ENCODE peak calls at places on chromosomes 12 and 14, in four cellular contexts. W is neural progenitor cell, K is sigmoid colon, P is K562. Y is an unnamed sample.

GRCh38 chr12:127175361-127175760 is 1091.6 kb upstream of the TMEM132C start:
- DNase-seq in P (no peak), W (no peak), K (no peak), Y (no peak)

GRCh38 chr14:68576496-68577244 is 216.2 kb downstream of the ZFP36L1 start:
- DNase-seq in K (no peak), P (peak; percentile 27), W (no peak), Y (no peak)

GRCh38 chr14:69043007-69043444 is 63.9 kb upstream of the ACTN1 start:
- DNase-seq in W (no peak), P (no peak), K (no peak), Y (no peak)

GRCh38 chr14:105880616-105881015 is 354.2 kb downstream of the TMEM121 start:
- DNase-seq in P (no peak), W (no peak), K (peak; percentile 43), Y (peak; percentile 1)

GRCh38 chr12:124523071-124523470 is 44.3 kb downstream of the NCOR2 start:
- DNase-seq in K (no peak), P (no peak), W (no peak), Y (no peak)

GRCh38 chr12:31849090-31849687 is 110.0 kb upstream of the RESF1 start:
- DNase-seq in P (peak; percentile 50), K (no peak), W (peak; percentile 40), Y (no peak)

GRCh38 chr12:29240441-29240840 is 91.4 kb downstream of the FAR2 start:
- DNase-seq in K (no peak), W (no peak), P (no peak), Y (no peak)

GRCh38 chr14:67630186-67630585 is 10.5 kb downstream of the ARG2 start:
- DNase-seq in W (no peak), K (no peak), P (no peak), Y (no peak)

GRCh38 chr14:56310643-56311042 is 192.4 kb downstream of the PELI2 start:
- DNase-seq in P (no peak), K (no peak), W (no peak), Y (no peak)

GRCh38 chr12:81797100-81797499 is 38.0 kb upstream of the PPFIA2 start:
- DNase-seq in K (no peak), W (peak; percentile 38), P (no peak), Y (no peak)

GRCh38 chr14:67975429-67975828 is 155.8 kb downstream of the RAD51B start:
- DNase-seq in W (no peak), K (no peak), P (no peak), Y (no peak)

GRCh38 chr14:103232338-103232808 is 101.7 kb upstream of the EIF5 start:
- DNase-seq in W (peak; percentile 38), P (no peak), K (no peak), Y (no peak)

GRCh38 chr12:48027183-48028002 is 23.1 kb upstream of the COL2A1 start:
- DNase-seq in W (peak; percentile 79), K (no peak), P (no peak), Y (no peak)

GRCh38 chr12:83514372-83514771 is 827.7 kb downstream of the TMTC2 start:
- DNase-seq in W (no peak), P (no peak), K (no peak), Y (no peak)

GRCh38 chr12:44532940-44533339 is 343.2 kb downstream of the NELL2 start:
- DNase-seq in W (no peak), P (no peak), K (no peak), Y (no peak)

GRCh38 chr12:43806737-43807072 is 588 bp upstream of the TWF1 start:
- DNase-seq in W (no peak), K (no peak), P (no peak), Y (no peak)

GRCh38 chr14:53608369-53608768 is 348.3 kb downstream of the BMP4 start:
- DNase-seq in P (no peak), W (no peak), K (no peak), Y (no peak)

GRCh38 chr12:92136883-92137582 is 8.6 kb downstream of the BTG1 start:
- DNase-seq in K (no peak), W (peak; percentile 43), P (no peak), Y (no peak)

GRCh38 chr14:43168374-43168925 is 1338.6 kb downstream of the FSCB start:
- DNase-seq in K (no peak), P (no peak), W (no peak), Y (no peak)

GRCh38 chr14:72714094-72714493 is 179.8 kb downstream of the DPF3 start:
- DNase-seq in W (no peak), K (peak; percentile 37), P (no peak), Y (no peak)

GRCh38 chr14:104445086-104445485 is 134.5 kb upstream of the C14orf180 start:
- DNase-seq in K (no peak), W (no peak), P (no peak), Y (no peak)

GRCh38 chr14:105158804-105159203 is 9.8 kb downstream of the JAG2 start:
- DNase-seq in W (no peak), K (no peak), P (no peak), Y (no peak)

GRCh38 chr12:122420471-122421262 is 1.8 kb downstream of the CLIP1 start:
- DNase-seq in P (no peak), W (no peak), K (peak; percentile 46), Y (no peak)

GRCh38 chr12:78931466-78931990 is 67.0 kb downstream of the SYT1 start:
- DNase-seq in K (no peak), W (peak; percentile 19), P (no peak), Y (no peak)

GRCh38 chr12:78703820-78704525 is 160.6 kb upstream of the SYT1 start:
- DNase-seq in K (no peak), P (no peak), W (no peak), Y (no peak)

GRCh38 chr12:107436376-107436775 is 249.2 kb upstream of the PWP1 start:
- DNase-seq in W (peak; percentile 31), P (no peak), K (no peak), Y (peak; percentile 16)

GRCh38 chr14:61298834-61299233 is 17.7 kb upstream of the TMEM30B start:
- DNase-seq in W (no peak), P (no peak), K (no peak), Y (no peak)

GRCh38 chr12:89655851-89656250 is 52.8 kb downstream of the ATP2B1 start:
- DNase-seq in W (no peak), P (no peak), K (no peak), Y (no peak)

GRCh38 chr12:115857160-115857920 is 420.2 kb downstream of the MED13L start:
- DNase-seq in W (no peak), P (no peak), K (no peak), Y (no peak)

GRCh38 chr12:26126340-26127284 is 1.8 kb upstream of the BHLHE41 start:
- DNase-seq in P (peak; percentile 62), K (peak; percentile 96), W (peak; percentile 94), Y (peak; percentile 83)

GRCh38 chr12:57110189-57111045 is 745 bp downstream of the STAT6 start:
- DNase-seq in W (peak; percentile 91), K (peak; percentile 89), P (peak; percentile 84), Y (peak; percentile 93)
- TF ChIP-seq CTCF in W (peak; percentile 22), K (no peak), P (peak; percentile 9), Y (no peak)

GRCh38 chr12:64800640-64801039 is 23.8 kb upstream of the TBC1D30 start:
- DNase-seq in K (no peak), P (no peak), W (no peak), Y (no peak)

GRCh38 chr12:64798165-64798564 is 26.3 kb upstream of the TBC1D30 start:
- DNase-seq in W (no peak), P (no peak), K (no peak), Y (no peak)

GRCh38 chr12:64797156-64797555 is 27.3 kb upstream of the TBC1D30 start:
- DNase-seq in K (no peak), P (no peak), W (no peak), Y (no peak)

GRCh38 chr12:64806173-64806572 is 18.3 kb upstream of the TBC1D30 start:
- DNase-seq in W (no peak), K (no peak), P (no peak), Y (no peak)

GRCh38 chr12:64801381-64801780 is 23.1 kb upstream of the TBC1D30 start:
- DNase-seq in K (no peak), P (no peak), W (peak; percentile 6), Y (no peak)
- TF ChIP-seq CTCF in K (no peak), P (peak; percentile 68), W (peak; percentile 45), Y (no peak)

GRCh38 chr12:46470975-46471374 is 98.4 kb upstream of the SLC38A2 start:
- DNase-seq in P (no peak), K (no peak), W (no peak), Y (no peak)
- TF ChIP-seq CTCF in P (no peak), K (no peak), W (no peak), Y (no peak)

GRCh38 chr14:86462193-86462592 is 932.2 kb downstream of the FLRT2 start:
- DNase-seq in P (peak; percentile 0), W (peak; percentile 50), K (no peak), Y (peak; percentile 21)
- TF ChIP-seq CTCF in P (no peak), W (peak; percentile 48), K (no peak), Y (peak; percentile 41)